ENCODE peak calls at places on chromosome 20, in six cellular contexts. T, C, G, X, F and W are unnamed samples.

GRCh38 chr20:4925842-4926530 is 75.3 kb downstream of the SLC23A2 start:
- DNase-seq in X (no peak), F (no peak), C (peak), T (no peak), G (no peak), W (peak)

GRCh38 chr20:35093245-35093884 is 758 bp upstream of the TRPC4AP start:
- DNase-seq in T (peak), F (no peak), C (peak), G (no peak), X (no peak), W (peak)

GRCh38 chr20:17372831-17373440 is 146.1 kb downstream of the PCSK2 start:
- DNase-seq in X (no peak), F (no peak), G (no peak), C (no peak), T (no peak), W (no peak)

GRCh38 chr20:402496-402885 is 5.6 kb upstream of the RBCK1 start:
- DNase-seq in T (no peak), F (no peak), X (no peak), G (no peak), C (no peak), W (no peak)

GRCh38 chr20:17863577-17864292 is 104.9 kb downstream of the SNX5 start:
- DNase-seq in C (peak), G (no peak), T (peak), X (no peak), F (peak), W (peak)

GRCh38 chr20:24934101-24934661 is 14.9 kb upstream of the CST7 start:
- DNase-seq in C (no peak), F (no peak), G (no peak), T (no peak), X (no peak), W (no peak)

GRCh38 chr20:19812696-19813095 is 54.6 kb downstream of the RIN2 start:
- DNase-seq in T (no peak), G (no peak), F (no peak), X (no peak), C (no peak), W (no peak)

GRCh38 chr20:36045373-36045714 is 77.0 kb downstream of the CNBD2 start:
- DNase-seq in X (no peak), F (no peak), T (no peak), C (no peak), G (no peak), W (no peak)

GRCh38 chr20:45851501-45851900 is 5.7 kb downstream of the ACOT8 start:
- DNase-seq in X (no peak), G (no peak), F (no peak), T (no peak), C (no peak), W (no peak)

DNA sequence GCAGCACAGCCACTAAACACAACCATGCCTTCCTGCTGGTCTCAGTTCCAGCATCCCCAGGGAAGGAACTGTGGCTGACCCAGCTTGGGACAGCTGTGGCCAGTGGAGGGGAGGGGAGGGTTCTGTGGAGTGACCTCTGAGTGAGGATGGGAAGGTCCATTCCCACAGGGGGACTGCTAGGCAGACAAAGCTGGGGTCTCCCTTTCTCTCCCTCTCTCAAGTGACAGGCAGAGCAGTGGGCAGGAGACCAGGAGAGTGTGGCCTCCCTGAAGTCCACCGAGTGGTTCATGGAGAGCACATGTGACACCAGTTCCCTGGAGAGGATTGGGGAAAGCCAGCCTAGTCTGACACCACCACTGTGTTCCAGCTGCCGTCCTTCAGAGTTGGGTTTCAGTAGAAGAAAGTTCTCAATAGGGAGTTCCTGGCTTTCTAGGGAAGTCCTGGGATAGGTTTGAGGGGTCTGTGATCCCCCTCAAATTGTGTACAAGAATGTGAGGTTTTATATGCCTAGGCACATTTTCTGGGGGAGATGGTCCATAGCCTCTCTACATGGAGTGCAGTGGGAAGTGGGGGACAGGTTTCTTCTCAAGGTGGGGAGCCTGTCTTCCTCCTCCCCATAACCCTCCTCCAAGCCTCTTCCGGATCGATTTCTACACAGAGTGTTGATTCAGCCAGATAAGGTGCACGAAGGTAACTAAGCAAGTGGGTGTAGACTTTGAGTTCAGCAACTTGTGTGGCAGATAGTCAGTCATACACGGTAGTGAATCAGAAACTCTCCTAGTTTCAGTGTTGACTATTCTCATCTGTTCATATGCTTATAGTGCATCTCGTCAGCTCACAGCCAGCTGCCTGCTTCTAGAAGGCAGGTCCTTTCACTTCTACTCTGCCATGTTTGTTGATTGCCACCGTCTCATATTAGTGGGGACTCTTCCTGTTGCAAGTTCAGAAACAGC is 18.9 kb downstream of the MANBAL start:
- DNase-seq in C (no peak), X (peak), G (no peak), F (no peak), T (peak), W (no peak)
- H3K27ac ChIP-seq in C (no peak), X (peak), G (no peak), F (peak), T (peak), W (no peak)

GRCh38 chr20:58256307-58256706 is 27.9 kb upstream of the ANKRD60 start:
- DNase-seq in X (no peak), C (no peak), T (no peak), F (no peak), G (no peak), W (no peak)

GRCh38 chr20:58254890-58255289 is 26.4 kb upstream of the ANKRD60 start:
- DNase-seq in X (no peak), G (no peak), F (no peak), C (no peak), T (no peak), W (no peak)

GRCh38 chr20:58251979-58252591 is 23.6 kb upstream of the ANKRD60 start:
- DNase-seq in T (peak), F (peak), C (peak), G (no peak), X (no peak), W (peak)

GRCh38 chr20:58246346-58246745 is 17.9 kb upstream of the ANKRD60 start:
- DNase-seq in G (no peak), T (no peak), F (peak), X (no peak), C (peak), W (peak)

GRCh38 chr20:58251348-58251978 is 23.0 kb upstream of the ANKRD60 start:
- DNase-seq in T (no peak), X (no peak), G (no peak), C (no peak), F (no peak), W (no peak)
- H2AFZ ChIP-seq in T (no peak), X (no peak), G (no peak), C (no peak), F (no peak), W (no peak)

GRCh38 chr20:41030536-41031242 is 2.1 kb downstream of the TOP1 start:
- DNase-seq in X (no peak), F (peak), T (no peak), G (no peak), C (peak), W (peak)

GRCh38 chr20:41034239-41034638 is 5.6 kb downstream of the TOP1 start:
- DNase-seq in G (no peak), F (no peak), X (no peak), T (no peak), C (no peak), W (no peak)

GRCh38 chr20:41031243-41031619 is 2.6 kb downstream of the TOP1 start:
- DNase-seq in X (no peak), T (no peak), F (no peak), C (no peak), G (no peak), W (no peak)

GRCh38 chr20:41029150-41029872 is 689 bp downstream of the TOP1 start:
- DNase-seq in F (no peak), T (peak), C (no peak), X (no peak), G (peak), W (no peak)

GRCh38 chr20:41032243-41032642 is 3.6 kb downstream of the TOP1 start:
- DNase-seq in C (peak), F (no peak), X (no peak), T (no peak), G (no peak), W (peak)
- H3K4me2 ChIP-seq in C (peak), F (peak), X (peak), T (peak), G (no peak), W (peak)

GRCh38 chr20:62900692-62901584 is 25.4 kb downstream of the DIDO1 start:
- DNase-seq in C (no peak), G (no peak), X (no peak), F (peak), T (peak), W (no peak)
- H3K27ac ChIP-seq in C (no peak), G (peak), X (peak), F (peak), T (peak), W (no peak)

GRCh38 chr20:50172347-50173013 is 18.1 kb upstream of the CEBPB start:
- DNase-seq in X (no peak), C (peak), F (peak), G (peak), T (peak), W (peak)
- H2AFZ ChIP-seq in X (peak), C (peak), F (peak), G (peak), T (peak), W (peak)

GRCh38 chr20:63552481-63553249 is 1.3 kb upstream of the FNDC11 start:
- DNase-seq in G (no peak), T (no peak), F (no peak), X (peak), C (no peak), W (no peak)
- H3K4me2 ChIP-seq in G (no peak), T (no peak), F (peak), X (peak), C (no peak), W (no peak)

GRCh38 chr20:47762699-47763098 is 22.6 kb downstream of the SULF2 start:
- DNase-seq in X (no peak), T (no peak), G (no peak), C (no peak), F (no peak), W (peak)

GRCh38 chr20:47754946-47755652 is 30.2 kb downstream of the SULF2 start:
- DNase-seq in T (no peak), X (no peak), G (no peak), C (no peak), F (no peak), W (no peak)

GRCh38 chr20:47761478-47762047 is 23.7 kb downstream of the SULF2 start:
- DNase-seq in X (no peak), F (no peak), T (no peak), G (peak), C (no peak), W (no peak)

GRCh38 chr20:47760686-47761477 is 24.4 kb downstream of the SULF2 start:
- DNase-seq in C (no peak), T (no peak), G (no peak), F (no peak), X (no peak), W (no peak)

DNA sequence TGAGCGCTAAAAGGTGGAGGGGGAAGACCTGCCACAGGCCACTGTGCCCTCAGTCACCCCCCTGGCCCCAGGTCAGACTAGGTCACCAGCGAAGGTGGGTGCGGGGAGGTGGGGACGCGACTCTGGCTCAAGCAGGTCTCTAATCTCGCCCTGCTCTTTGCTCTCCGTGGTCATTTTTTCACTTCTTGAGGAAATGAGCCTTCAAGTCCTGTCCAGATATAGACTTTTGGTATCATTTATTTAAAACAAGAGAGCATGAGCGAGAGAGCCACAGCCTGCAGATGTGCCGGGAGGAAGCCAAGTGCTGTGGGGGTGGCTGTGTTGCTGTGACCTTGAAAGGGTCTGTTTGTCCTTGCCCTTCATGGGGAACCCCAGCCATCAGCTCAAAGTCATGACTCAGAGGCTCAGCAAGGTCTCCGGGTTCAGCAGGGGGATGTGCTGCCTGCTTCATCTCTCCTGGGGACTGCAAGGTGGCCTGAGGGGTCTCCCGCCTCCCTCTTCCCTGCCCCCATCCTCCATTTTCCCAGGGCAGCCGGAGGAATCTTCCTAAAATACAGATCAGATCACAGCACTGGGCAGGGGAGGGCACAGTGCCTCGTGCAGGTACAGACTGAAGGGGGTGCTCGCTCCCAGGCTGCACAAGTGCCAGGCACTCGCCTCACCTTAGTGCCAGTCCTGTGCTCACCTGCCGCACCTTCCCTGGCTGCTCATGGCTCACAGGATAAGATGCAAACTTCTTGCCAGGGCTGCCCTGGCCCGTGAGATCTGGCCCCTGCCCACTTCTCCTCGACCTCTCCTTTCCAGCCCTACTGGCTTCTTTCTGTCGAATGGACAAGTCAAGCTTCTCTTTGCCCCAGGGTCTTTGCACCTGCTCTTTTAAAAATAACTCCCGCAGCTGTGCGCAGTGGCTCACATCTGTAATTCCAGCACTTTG is 26.5 kb downstream of the SULF2 start:
- DNase-seq in C (no peak), T (no peak), X (no peak), F (peak), G (no peak), W (no peak)
- H3K27ac ChIP-seq in C (no peak), T (no peak), X (no peak), F (no peak), G (no peak), W (no peak)

GRCh38 chr20:62370115-62370806 is 3.1 kb upstream of the LAMA5 start:
- DNase-seq in C (peak), X (no peak), F (no peak), G (no peak), T (peak), W (peak)
- H2AFZ ChIP-seq in C (no peak), X (no peak), F (no peak), G (peak), T (no peak), W (no peak)

GRCh38 chr20:37823276-37823980 is 79.5 kb upstream of the VSTM2L start:
- DNase-seq in F (no peak), G (no peak), X (no peak), C (no peak), T (peak), W (peak)

GRCh38 chr20:37816726-37817125 is 86.2 kb upstream of the VSTM2L start:
- DNase-seq in F (no peak), T (no peak), G (no peak), X (no peak), C (no peak), W (no peak)

GRCh38 chr20:37827605-37828004 is 75.3 kb upstream of the VSTM2L start:
- DNase-seq in G (no peak), F (no peak), T (no peak), C (no peak), X (no peak), W (no peak)

GRCh38 chr20:37816003-37816402 is 86.9 kb upstream of the VSTM2L start:
- DNase-seq in C (no peak), G (no peak), F (no peak), T (no peak), X (no peak), W (no peak)

DNA sequence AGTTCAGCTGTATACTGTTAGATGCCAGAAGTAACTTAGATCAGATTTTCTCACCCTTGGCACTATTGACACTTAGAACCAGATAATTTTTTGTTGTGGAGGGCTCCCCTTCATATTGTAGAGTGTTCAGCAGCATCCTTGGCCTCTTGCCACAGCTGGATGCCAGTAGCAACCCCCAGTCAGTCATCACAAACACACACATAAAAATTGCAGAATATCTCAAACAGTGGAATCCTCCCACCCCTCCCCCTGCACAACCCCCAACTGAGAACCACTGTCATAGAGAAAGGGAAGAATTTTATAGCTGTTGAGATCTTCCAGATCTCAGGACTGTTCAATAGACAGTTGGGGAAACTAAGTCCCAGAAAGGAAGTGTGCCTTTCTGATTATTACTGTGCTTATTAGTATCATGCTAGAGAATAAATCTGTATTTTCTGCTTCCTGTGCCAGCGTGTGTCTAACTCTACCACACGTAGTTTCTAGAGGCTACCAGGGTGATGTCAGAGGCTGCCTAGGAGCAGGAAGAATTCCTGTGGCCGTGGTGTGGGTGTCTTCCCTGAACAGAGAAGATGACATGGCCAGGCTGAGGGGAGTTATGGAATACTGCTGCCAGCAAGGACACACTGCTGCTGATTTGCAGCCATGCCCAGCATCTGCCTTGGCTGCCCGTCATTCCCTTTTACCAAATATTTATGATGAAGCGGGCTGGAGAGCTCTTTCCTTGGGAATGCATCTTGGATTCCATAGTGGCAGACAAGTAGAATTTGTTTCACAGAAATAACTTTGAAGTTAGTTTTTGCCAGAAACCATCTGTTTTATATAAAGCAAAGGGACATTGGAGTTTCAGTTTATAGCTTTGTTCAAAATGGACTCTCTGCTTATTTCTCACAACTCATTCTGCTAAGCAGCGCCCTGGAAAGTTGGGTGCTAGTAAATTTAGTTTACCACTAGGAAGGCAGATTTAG is 81.0 kb upstream of the VSTM2L start:
- DNase-seq in T (peak), G (no peak), C (peak), X (no peak), F (no peak), W (peak)
- H3K4me2 ChIP-seq in T (peak), G (no peak), C (peak), X (no peak), F (no peak), W (peak)